ENCODE peak calls at places on chromosome 13, in seven cellular contexts. D, S, Y, B, L, I and T are unnamed samples.

GRCh38 chr13:44806841-44807240 is 182.4 kb downstream of the NUFIP1 start:
- DNase-seq in L (no peak), B (no peak), S (no peak), D (no peak), I (no peak), Y (no peak), T (no peak)

GRCh38 chr13:109345433-109345941 is 440.9 kb downstream of the IRS2 start:
- DNase-seq in S (peak; percentile 77), B (no peak), L (peak; percentile 50), Y (no peak), D (no peak), I (no peak), T (no peak)

GRCh38 chr13:22836475-22836874 is 344.3 kb upstream of the SGCG start:
- DNase-seq in I (no peak), B (no peak), S (no peak), Y (no peak), L (no peak), D (no peak), T (no peak)

GRCh38 chr13:67230774-67231480 is 791 bp upstream of the PCDH9 start:
- DNase-seq in D (peak; percentile 61), I (peak; percentile 73), S (peak; percentile 64), L (peak; percentile 88), B (peak; percentile 74), Y (peak; percentile 68), T (no peak)

GRCh38 chr13:42398542-42398941 is 126.6 kb downstream of the AKAP11 start:
- DNase-seq in L (peak; percentile 84), D (no peak), S (no peak), I (no peak), Y (no peak), B (no peak), T (no peak)

GRCh38 chr13:41546372-41547252 is 89.3 kb downstream of the RGCC start:
- DNase-seq in Y (no peak), B (no peak), L (peak; percentile 92), S (peak; percentile 89), D (no peak), I (no peak), T (no peak)

GRCh38 chr13:57673197-57673596 is 41.7 kb downstream of the PCDH17 start:
- DNase-seq in B (no peak), D (no peak), L (no peak), I (peak; percentile 81), S (no peak), Y (peak; percentile 31), T (no peak)

GRCh38 chr13:23432589-23432988 is 913 bp downstream of the SACS start:
- DNase-seq in D (no peak), B (no peak), Y (no peak), L (no peak), I (no peak), S (peak; percentile 5), T (no peak)

GRCh38 chr13:42835012-42835411 is 53.6 kb downstream of the FAM216B start:
- DNase-seq in L (no peak), D (no peak), B (no peak), Y (no peak), S (no peak), I (no peak), T (no peak)

GRCh38 chr13:92137519-92137918 is 739.1 kb downstream of the GPC5 start:
- DNase-seq in I (no peak), L (peak; percentile 36), D (no peak), S (no peak), Y (no peak), B (no peak), T (no peak)

GRCh38 chr13:57632276-57633140 is 964 bp downstream of the PCDH17 start:
- DNase-seq in S (no peak), D (peak; percentile 64), Y (no peak), I (peak; percentile 72), L (no peak), B (peak; percentile 72), T (no peak)

GRCh38 chr13:26957163-26957562 is 196.6 kb upstream of the GPR12 start:
- DNase-seq in I (no peak), B (no peak), S (no peak), D (no peak), Y (no peak), L (no peak), T (peak; percentile 43)

GRCh38 chr13:73984949-73985691 is 149.1 kb downstream of the KLF12 start:
- DNase-seq in L (no peak), D (no peak), B (no peak), I (peak; percentile 48), S (no peak), Y (no peak), T (no peak)

GRCh38 chr13:108560092-108560491 is 69.3 kb upstream of the MYO16 start:
- DNase-seq in I (peak; percentile 4), Y (peak; percentile 3), S (no peak), B (no peak), L (no peak), D (no peak), T (no peak)

GRCh38 chr13:73754727-73755292 is 379.4 kb downstream of the KLF12 start:
- DNase-seq in I (peak; percentile 67), B (no peak), D (no peak), Y (peak; percentile 59), S (peak; percentile 70), L (peak; percentile 64), T (peak; percentile 95)

GRCh38 chr13:113298001-113298945 is 1.2 kb downstream of the LAMP1 start:
- DNase-seq in L (no peak), S (no peak), D (no peak), I (no peak), B (no peak), Y (no peak), T (no peak)

GRCh38 chr13:100039740-100040139 is 49.2 kb upstream of the PCCA start:
- DNase-seq in L (peak; percentile 21), D (no peak), Y (no peak), B (no peak), I (no peak), S (peak; percentile 3), T (no peak)

GRCh38 chr13:44414771-44415170 is 41.1 kb downstream of the SERP2 start:
- DNase-seq in I (no peak), B (no peak), D (no peak), S (no peak), Y (no peak), L (no peak), T (no peak)

DNA sequence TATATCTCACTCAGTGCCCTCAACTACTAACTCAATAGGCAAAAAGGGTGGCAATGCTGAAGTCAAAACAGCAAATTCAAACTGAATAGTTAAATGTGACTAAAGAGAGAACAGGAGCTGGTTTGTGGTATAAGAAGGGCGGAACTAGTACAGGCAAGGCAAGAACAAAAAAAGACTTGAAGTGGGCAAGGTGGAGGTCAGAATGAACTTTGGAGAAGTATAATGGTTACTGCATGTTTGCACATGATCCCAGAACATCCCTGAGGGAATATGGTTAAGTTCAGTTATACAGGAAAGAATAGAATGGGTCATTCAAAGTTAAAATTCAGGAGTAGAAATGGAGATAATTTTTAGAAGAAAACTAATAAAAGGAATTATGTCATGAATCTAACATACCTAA is 85.5 kb downstream of the DIAPH3 start:
- DNase-seq in L (no peak), B (no peak), Y (no peak), I (no peak), D (no peak), S (no peak), T (no peak)
- H3K23ac ChIP-seq in L (no peak overlapping the region), B (no peak overlapping the region), Y (no peak overlapping the region), I (no peak overlapping the region), D (no peak overlapping the region), S (no peak overlapping the region), T (no peak overlapping the region)

GRCh38 chr13:110431851-110432294 is 124.8 kb downstream of the COL4A2 start:
- DNase-seq in D (no peak), L (no peak), Y (no peak), I (no peak), B (no peak), S (no peak), T (no peak)

GRCh38 chr13:110433014-110433413 is 125.9 kb downstream of the COL4A2 start:
- DNase-seq in Y (no peak), I (no peak), S (no peak), B (no peak), L (no peak), D (no peak), T (no peak)

GRCh38 chr13:110430391-110431338 is 123.6 kb downstream of the COL4A2 start:
- DNase-seq in D (no peak), B (no peak), I (no peak), S (no peak), L (no peak), Y (no peak), T (peak; percentile 50)

GRCh38 chr13:110431425-110431824 is 124.3 kb downstream of the COL4A2 start:
- DNase-seq in I (no peak), B (no peak), L (no peak), Y (no peak), S (no peak), D (no peak), T (no peak)

GRCh38 chr13:110432522-110432921 is 125.4 kb downstream of the COL4A2 start:
- DNase-seq in Y (no peak), S (no peak), D (no peak), B (no peak), I (no peak), L (no peak), T (no peak)
- H3K27ac ChIP-seq in Y (no peak overlapping the region), S (no peak overlapping the region), D (no peak overlapping the region), B (no peak overlapping the region), I (no peak overlapping the region), L (no peak overlapping the region), T (no peak overlapping the region)

GRCh38 chr13:28641600-28641926 is 17.4 kb upstream of the POMP start:
- DNase-seq in D (no peak), I (no peak), S (no peak), Y (no peak), B (no peak), L (peak; percentile 89), T (peak; percentile 97)
- H3K23ac ChIP-seq in D (no peak overlapping the region), I (no peak overlapping the region), S (no peak overlapping the region), Y (no peak overlapping the region), B (no peak overlapping the region), L (no peak overlapping the region), T (no peak overlapping the region)

DNA sequence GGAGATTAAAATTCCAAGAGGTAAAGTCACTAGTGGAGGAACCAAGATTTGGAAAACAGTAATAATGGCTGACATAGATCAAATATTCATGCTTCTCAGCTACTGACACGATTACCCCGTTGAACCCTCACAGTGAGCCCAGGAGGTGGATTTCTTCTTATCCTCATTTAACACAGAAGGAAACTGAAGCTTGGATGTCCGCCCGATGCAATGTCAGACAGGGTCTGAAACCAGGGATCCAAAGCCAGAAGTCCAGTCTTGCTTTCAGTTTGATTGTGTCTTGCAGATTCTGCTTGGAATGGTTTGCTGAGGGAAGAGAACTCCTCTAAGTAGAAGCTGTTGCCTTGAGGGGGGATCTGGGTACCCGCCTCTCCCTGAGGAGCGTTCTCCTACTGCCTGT is 404.7 kb downstream of the KCNRG start:
- DNase-seq in B (no peak), Y (no peak), I (no peak), S (no peak), L (no peak), D (no peak), T (no peak)
- H3K27ac ChIP-seq in B (no peak overlapping the region), Y (no peak overlapping the region), I (no peak overlapping the region), S (peak overlapping the region; percentile 81), L (no peak overlapping the region), D (no peak overlapping the region), T (no peak overlapping the region)

DNA sequence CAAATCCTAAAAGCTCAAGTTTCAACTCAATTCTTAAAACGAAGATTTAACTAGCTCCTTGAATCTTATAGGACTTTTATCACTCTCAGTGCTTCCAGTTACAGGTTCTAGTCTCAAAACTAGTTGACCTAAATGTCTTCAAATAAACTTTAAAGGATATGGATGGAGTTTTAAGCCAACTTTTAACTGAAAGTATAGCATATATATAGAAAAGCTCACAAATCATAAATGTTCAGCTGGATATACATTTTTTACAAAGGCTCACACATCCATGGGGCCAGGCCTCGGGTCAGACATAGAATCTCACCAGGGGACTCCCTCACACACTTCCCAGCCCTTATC is 47.1 kb upstream of the ARHGEF7 start:
- DNase-seq in I (no peak), L (no peak), B (no peak), D (no peak), S (no peak), Y (no peak), T (no peak)
- H3K23ac ChIP-seq in I (no peak overlapping the region), L (no peak overlapping the region), B (no peak overlapping the region), D (no peak overlapping the region), S (no peak overlapping the region), Y (no peak overlapping the region), T (no peak overlapping the region)